ENCODE peak calls at places on chromosomes 3 and 15, in nine cellular contexts. L, W, Z, M, A, Y, J, G and K are unnamed samples. For H3K9me2, the result is how much of the 10 kb centered on the place peaks cover.

GRCh38 chr3:79392479-79392878 is 375.3 kb downstream of the ROBO1 start:
- DNase-seq in L (no peak), W (no peak), Z (no peak), M (peak), A (no peak), Y (no peak), J (no peak), G (no peak), K (no peak)

GRCh38 chr15:39364721-39365120 is 216.2 kb upstream of the THBS1 start:
- DNase-seq in L (no peak), W (no peak), Z (no peak), M (peak), A (no peak), Y (no peak), J (no peak), G (no peak), K (no peak)

GRCh38 chr3:183775781-183776180 is 49.6 kb downstream of the MAP6D1 start:
- DNase-seq in L (no peak), W (no peak), Z (no peak), M (peak), A (no peak), Y (no peak), J (no peak), G (no peak), K (no peak)

GRCh38 chr3:53748512-53749271 is 97.5 kb downstream of the CHDH start:
- DNase-seq in L (no peak), W (peak), Z (peak), M (no peak), A (no peak), Y (peak), J (no peak), G (no peak), K (no peak)

GRCh38 chr3:28347374-28348285 is 891 bp upstream of the ZCWPW2 start:
- DNase-seq in L (no peak), W (peak), Z (peak), M (peak), A (peak), Y (no peak), J (no peak), G (no peak), K (peak)

GRCh38 chr3:171676600-171677175 is 133.6 kb downstream of the PLD1 start:
- DNase-seq in L (no peak), W (no peak), Z (no peak), M (no peak), A (no peak), Y (no peak), J (peak), G (no peak), K (no peak)

GRCh38 chr3:49671291-49672288 is 2.6 kb upstream of the APEH start:
- DNase-seq in L (peak), W (peak), Z (peak), M (peak), A (peak), Y (peak), J (peak), G (peak), K (peak)

GRCh38 chr3:176872771-176873209 is 324.5 kb downstream of the TBL1XR1 start:
- DNase-seq in L (peak), W (peak), Z (peak), M (peak), A (peak), Y (peak), J (peak), G (peak), K (peak)

GRCh38 chr3:38532529-38532928 is 36.4 kb downstream of the EXOG start:
- DNase-seq in L (no peak), W (no peak), Z (no peak), M (no peak), A (no peak), Y (no peak), J (no peak), G (no peak), K (no peak)

GRCh38 chr3:7638103-7638502 is 777.2 kb downstream of the GRM7 start:
- DNase-seq in L (no peak), W (no peak), Z (no peak), M (no peak), A (no peak), Y (no peak), J (no peak), G (no peak), K (no peak)

GRCh38 chr3:170383567-170383966 is 26.1 kb downstream of the SKIL start:
- DNase-seq in L (no peak), W (no peak), Z (peak), M (peak), A (no peak), Y (no peak), J (no peak), G (no peak), K (no peak)

GRCh38 chr15:42156266-42156922 is at the start of gene PLA2G4F:
- DNase-seq in L (no peak), W (no peak), Z (peak), M (no peak), A (peak), Y (no peak), J (peak), G (no peak), K (peak)

GRCh38 chr3:138348107-138348949 is at the start of gene MRAS:
- DNase-seq in L (peak), W (peak), Z (no peak), M (peak), A (peak), Y (no peak), J (peak), G (peak), K (peak)

GRCh38 chr15:99250494-99251435 is 516 bp upstream of the LRRC28 start:
- DNase-seq in L (peak), W (peak), Z (peak), M (peak), A (peak), Y (peak), J (peak), G (peak), K (peak)

GRCh38 chr3:126050050-126050392 is 33.9 kb downstream of the SLC41A3 start:
- DNase-seq in L (no peak), W (no peak), Z (no peak), M (no peak), A (no peak), Y (no peak), J (no peak), G (no peak), K (no peak)
- H3K9me2 ChIP-seq in L (under half), W (under half), Z (under half), M (under half), A (under half), Y (under half), J (under half), G (under half), K (under half)

GRCh38 chr15:30872341-30872748 is 31.4 kb upstream of the FAN1 start:
- DNase-seq in L (no peak), W (no peak), Z (no peak), M (peak), A (peak), Y (no peak), J (no peak), G (no peak), K (no peak)

GRCh38 chr15:30878515-30878914 is 25.2 kb upstream of the FAN1 start:
- DNase-seq in L (no peak), W (no peak), Z (no peak), M (no peak), A (no peak), Y (no peak), J (no peak), G (no peak), K (no peak)

GRCh38 chr15:30882861-30883433 is 20.8 kb upstream of the FAN1 start:
- DNase-seq in L (no peak), W (no peak), Z (no peak), M (no peak), A (no peak), Y (no peak), J (no peak), G (no peak), K (peak)

GRCh38 chr15:30877070-30877469 is 26.6 kb upstream of the FAN1 start:
- DNase-seq in L (no peak), W (no peak), Z (no peak), M (no peak), A (no peak), Y (no peak), J (no peak), G (no peak), K (no peak)
- H3K9me2 ChIP-seq in L (under half), W (under half), Z (under half), M (under half), A (under half), Y (under half), J (under half), G (under half), K (under half)

DNA sequence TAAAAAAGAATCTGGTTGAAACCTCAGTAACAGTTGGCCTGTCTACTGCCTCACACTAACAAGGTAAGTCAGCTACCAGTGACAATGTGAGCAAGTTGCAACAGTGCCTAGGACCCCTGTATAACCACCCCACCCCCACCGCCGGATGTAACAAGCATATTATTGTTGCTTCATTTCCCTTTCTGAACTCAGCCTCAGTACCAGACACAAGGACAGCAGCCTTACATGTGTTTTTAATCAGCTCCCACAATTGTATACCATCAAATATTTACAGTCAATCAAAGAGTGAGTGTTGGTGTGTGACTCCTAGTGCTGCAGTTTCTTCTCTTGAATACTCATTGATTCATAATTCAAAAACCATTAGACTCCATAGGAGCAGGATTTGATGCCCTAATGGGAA is 96.4 kb downstream of the PYDC2 start:
- DNase-seq in L (no peak), W (no peak), Z (no peak), M (no peak), A (no peak), Y (no peak), J (no peak), G (no peak), K (no peak)
- H3K9me2 ChIP-seq in L (under half), W (under half), Z (under half), M (under half), A (under half), Y (under half), J (under half), G (under half), K (under half)

GRCh38 chr15:65130941-65131340 is 2.7 kb downstream of the PDCD7 start:
- DNase-seq in L (no peak), W (peak), Z (peak), M (no peak), A (no peak), Y (peak), J (no peak), G (no peak), K (no peak)

GRCh38 chr15:65133550-65134200 is at the start of gene PDCD7:
- DNase-seq in L (peak), W (peak), Z (peak), M (peak), A (peak), Y (peak), J (peak), G (peak), K (peak)

GRCh38 chr15:65132841-65133549 is 613 bp downstream of the PDCD7 start:
- DNase-seq in L (no peak), W (peak), Z (peak), M (peak), A (peak), Y (peak), J (peak), G (peak), K (peak)
- H3K9me2 ChIP-seq in L (under half), W (under half), Z (under half), M (under half), A (under half), Y (under half), J (under half), G (under half), K (under half)

GRCh38 chr3:13519392-13519791 is 29.5 kb upstream of the FBLN2 start:
- DNase-seq in L (no peak), W (peak), Z (no peak), M (no peak), A (no peak), Y (no peak), J (no peak), G (no peak), K (no peak)

GRCh38 chr3:13522236-13522635 is 26.7 kb upstream of the FBLN2 start:
- DNase-seq in L (no peak), W (no peak), Z (no peak), M (no peak), A (no peak), Y (no peak), J (no peak), G (no peak), K (no peak)

GRCh38 chr3:13518516-13519351 is 30.2 kb upstream of the FBLN2 start:
- DNase-seq in L (no peak), W (no peak), Z (no peak), M (no peak), A (no peak), Y (no peak), J (no peak), G (peak), K (no peak)

GRCh38 chr3:13521309-13521708 is 27.6 kb upstream of the FBLN2 start:
- DNase-seq in L (no peak), W (no peak), Z (no peak), M (no peak), A (no peak), Y (no peak), J (no peak), G (no peak), K (no peak)

DNA sequence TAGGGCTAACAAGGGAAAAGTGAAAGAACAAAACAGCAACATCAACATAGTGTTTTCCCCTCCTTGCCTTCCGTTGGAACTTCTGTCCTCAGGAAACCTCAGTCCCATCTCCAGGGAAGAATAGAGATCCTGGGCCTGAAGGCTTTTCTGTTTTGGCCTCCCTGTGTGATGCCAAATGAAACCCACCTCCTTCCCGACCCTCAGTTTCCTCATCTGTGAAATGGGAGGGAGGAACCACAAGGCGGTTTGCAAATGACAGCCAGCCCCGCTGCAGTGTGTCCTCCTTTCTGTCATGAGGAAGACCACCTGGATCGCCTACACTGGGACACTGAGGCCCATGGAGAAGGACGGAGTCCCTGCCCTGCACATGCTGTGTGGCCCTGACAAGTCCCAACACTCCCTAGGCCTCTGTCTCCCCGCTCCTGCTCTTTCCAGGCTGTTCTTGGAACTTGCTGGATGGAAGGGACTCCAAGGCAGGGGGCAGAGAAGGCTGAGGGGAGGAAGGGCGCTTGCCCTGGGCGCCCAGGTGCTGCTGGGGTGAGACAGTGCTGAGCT is 28.5 kb upstream of the FBLN2 start:
- DNase-seq in L (no peak), W (no peak), Z (no peak), M (no peak), A (no peak), Y (no peak), J (no peak), G (no peak), K (no peak)
- H3K9me2 ChIP-seq in L (under half), W (under half), Z (under half), M (under half), A (under half), Y (under half), J (under half), G (under half), K (under half)

GRCh38 chr15:64894395-64895056 is 17.2 kb upstream of the ANKDD1A start:
- DNase-seq in L (no peak), W (peak), Z (peak), M (no peak), A (no peak), Y (peak), J (peak), G (no peak), K (peak)

GRCh38 chr15:64892850-64893403 is 18.8 kb upstream of the ANKDD1A start:
- DNase-seq in L (no peak), W (no peak), Z (no peak), M (no peak), A (no peak), Y (no peak), J (no peak), G (no peak), K (no peak)

GRCh38 chr15:64893481-64894394 is 18.0 kb upstream of the ANKDD1A start:
- DNase-seq in L (peak), W (peak), Z (peak), M (peak), A (peak), Y (peak), J (peak), G (no peak), K (peak)

GRCh38 chr15:64888336-64888735 is 23.4 kb upstream of the ANKDD1A start:
- DNase-seq in L (no peak), W (no peak), Z (no peak), M (no peak), A (no peak), Y (no peak), J (no peak), G (no peak), K (no peak)

GRCh38 chr15:64891546-64891945 is 20.2 kb upstream of the ANKDD1A start:
- DNase-seq in L (no peak), W (no peak), Z (no peak), M (no peak), A (no peak), Y (no peak), J (no peak), G (no peak), K (no peak)
- H3K9me2 ChIP-seq in L (under half), W (under half), Z (under half), M (under half), A (under half), Y (under half), J (under half), G (under half), K (under half)